ENCODE peak calls at places on chromosome 19, in seven cellular contexts. D, X, I, K, J, B and M are unnamed samples.

GRCh38 chr19:20278342-20278741 is 111.3 kb downstream of the ZNF486 start:
- DNase-seq in D (no peak), X (no peak), I (no peak), K (no peak), J (no peak), B (no peak), M (peak)

GRCh38 chr19:15252398-15253018 is 20.3 kb upstream of the EPHX3 start:
- DNase-seq in D (no peak), X (peak), I (no peak), K (peak), J (no peak), B (peak), M (no peak)

GRCh38 chr19:44635581-44636438 is 7.9 kb upstream of the PVR start:
- DNase-seq in D (no peak), X (no peak), I (no peak), K (no peak), J (no peak), B (no peak), M (no peak)

GRCh38 chr19:5588906-5589676 is 21.3 kb upstream of the TINCR start:
- DNase-seq in D (no peak), X (no peak), I (no peak), K (no peak), J (no peak), B (no peak), M (no peak)

GRCh38 chr19:18029617-18030338 is 21.8 kb downstream of the ARRDC2 start:
- DNase-seq in D (no peak), X (no peak), I (no peak), K (peak), J (no peak), B (no peak), M (peak)

GRCh38 chr19:18002347-18002850 is 5.6 kb upstream of the ARRDC2 start:
- DNase-seq in D (no peak), X (no peak), I (no peak), K (no peak), J (peak), B (no peak), M (no peak)

GRCh38 chr19:50796128-50796633 is 6.0 kb downstream of the ACP4 start:
- DNase-seq in D (no peak), X (no peak), I (no peak), K (no peak), J (peak), B (no peak), M (no peak)

GRCh38 chr19:53908106-53908932 is 759 bp upstream of the CACNG7 start:
- DNase-seq in D (no peak), X (peak), I (no peak), K (peak), J (peak), B (peak), M (no peak)

GRCh38 chr19:44866672-44867071 is 20.6 kb downstream of the NECTIN2 start:
- DNase-seq in D (no peak), X (no peak), I (no peak), K (no peak), J (no peak), B (no peak), M (no peak)

GRCh38 chr19:644363-644762 is 4.7 kb downstream of the FGF22 start:
- DNase-seq in D (no peak), X (no peak), I (no peak), K (no peak), J (no peak), B (no peak), M (no peak)

GRCh38 chr19:48770734-48771472 is 15.6 kb downstream of the FGF21 start:
- DNase-seq in D (no peak), X (no peak), I (no peak), K (no peak), J (no peak), B (no peak), M (no peak)

GRCh38 chr19:10891360-10892108 is 20.2 kb downstream of the CARM1 start:
- DNase-seq in D (no peak), X (no peak), I (no peak), K (no peak), J (no peak), B (no peak), M (no peak)